ENCODE peak calls at places on chromosomes 1 and 21, in four cellular contexts. R is transverse colon, A is stomach, Q is GM12891. Z is an unnamed sample.

GRCh38 chr1:111690306-111690617 is 48.9 kb downstream of the INKA2 start:
- DNase-seq in A (peak; percentile 37), Q (no peak), R (peak; percentile 24), Z (no peak)

GRCh38 chr1:13605159-13605558 is 21.5 kb downstream of the PDPN start:
- DNase-seq in Q (no peak), R (no peak), A (no peak), Z (no peak)

GRCh38 chr1:56331207-56331891 is 248.0 kb downstream of the PLPP3 start:
- DNase-seq in Q (no peak), A (no peak), R (no peak), Z (no peak)

GRCh38 chr21:31173881-31174555 is 135.7 kb upstream of the KRTAP19-8 start:
- DNase-seq in R (no peak), Q (no peak), A (peak; percentile 38), Z (no peak)

GRCh38 chr1:116476321-116476720 is 94.5 kb downstream of the CD58 start:
- DNase-seq in R (peak; percentile 57), Q (no peak), A (no peak), Z (no peak)

GRCh38 chr1:96550014-96550413 is 171.6 kb upstream of the PTBP2 start:
- DNase-seq in R (no peak), Q (no peak), A (no peak), Z (no peak)

GRCh38 chr1:54487571-54488050 is 60.4 kb upstream of the ACOT11 start:
- DNase-seq in R (no peak), Q (no peak), A (no peak), Z (no peak)

GRCh38 chr1:51784997-51785421 is 93.5 kb downstream of the NRDC start:
- DNase-seq in Q (no peak), A (no peak), R (no peak), Z (no peak)

GRCh38 chr1:201870397-201870796 is 18.3 kb upstream of the SHISA4 start:
- DNase-seq in R (no peak), Q (no peak), A (no peak), Z (no peak)

GRCh38 chr1:183699643-183700160 is 46.6 kb upstream of the APOBEC4 start:
- DNase-seq in Q (no peak), R (no peak), A (no peak), Z (no peak)

GRCh38 chr1:49351744-49352143 is 575.1 kb upstream of the BEND5 start:
- DNase-seq in Q (no peak), R (no peak), A (no peak), Z (no peak)

GRCh38 chr1:148308832-148309458 is 156.9 kb upstream of the NBPF11 start:
- DNase-seq in Q (no peak), R (no peak), A (no peak), Z (no peak)

GRCh38 chr21:46207006-46207919 is 21.3 kb downstream of the LSS start:
- DNase-seq in A (no peak), Q (no peak), R (no peak), Z (no peak)

GRCh38 chr1:212255705-212256307 is 29.4 kb upstream of the PPP2R5A start:
- DNase-seq in R (no peak), Q (no peak), A (no peak), Z (no peak)

GRCh38 chr1:50973875-50974617 is 4.0 kb downstream of the CDKN2C start:
- DNase-seq in A (no peak), R (no peak), Q (no peak), Z (no peak)

GRCh38 chr1:202624088-202624780 is 86.0 kb downstream of the SYT2 start:
- DNase-seq in Q (no peak), A (no peak), R (no peak), Z (no peak)

GRCh38 chr1:169363046-169363756 is 4.4 kb downstream of the NME7 start:
- DNase-seq in Q (no peak), R (no peak), A (no peak), Z (no peak)

GRCh38 chr1:23376890-23377811 is 7.5 kb upstream of the ZNF436 start:
- DNase-seq in A (no peak), R (peak; percentile 48), Q (no peak), Z (no peak)

GRCh38 chr1:39652105-39652504 is 12.7 kb upstream of the HEYL start:
- DNase-seq in R (no peak), Q (no peak), A (no peak), Z (no peak)

GRCh38 chr1:25433389-25434186 is 2.9 kb downstream of the MACO1 start:
- DNase-seq in R (no peak), A (no peak), Q (no peak), Z (no peak)

GRCh38 chr1:164930833-164931232 is 371.8 kb downstream of the PBX1 start:
- DNase-seq in R (no peak), Q (no peak), A (no peak), Z (no peak)

GRCh38 chr1:154270833-154271232 is 1.6 kb upstream of the HAX1 start:
- DNase-seq in Q (no peak), R (no peak), A (no peak), Z (no peak)

GRCh38 chr1:37851782-37852210 is 7.6 kb downstream of the MTF1 start:
- DNase-seq in R (no peak), Q (no peak), A (no peak), Z (no peak)

GRCh38 chr1:160131803-160132565 is 16.4 kb downstream of the ATP1A2 start:
- DNase-seq in Q (no peak), R (no peak), A (peak; percentile 79), Z (no peak)

GRCh38 chr1:150557065-150557600 is 7.9 kb downstream of the ADAMTSL4 start:
- DNase-seq in A (no peak), Q (no peak), R (peak; percentile 13), Z (peak; percentile 9)

GRCh38 chr1:150553392-150554085 is 4.3 kb downstream of the ADAMTSL4 start:
- DNase-seq in Q (no peak), A (no peak), R (no peak), Z (no peak)

GRCh38 chr1:150555971-150556865 is 7.0 kb downstream of the ADAMTSL4 start:
- DNase-seq in Q (no peak), A (no peak), R (peak; percentile 9), Z (no peak)

GRCh38 chr1:150554086-150554452 is 4.9 kb downstream of the ADAMTSL4 start:
- DNase-seq in A (no peak), Q (no peak), R (no peak), Z (no peak)

GRCh38 chr1:150555198-150555970 is 6.2 kb downstream of the ADAMTSL4 start:
- DNase-seq in A (no peak), Q (no peak), R (no peak), Z (no peak)
- TF ChIP-seq POLR2AphosphoS5 in A (no peak), Q (no peak), R (no peak), Z (no peak)

DNA sequence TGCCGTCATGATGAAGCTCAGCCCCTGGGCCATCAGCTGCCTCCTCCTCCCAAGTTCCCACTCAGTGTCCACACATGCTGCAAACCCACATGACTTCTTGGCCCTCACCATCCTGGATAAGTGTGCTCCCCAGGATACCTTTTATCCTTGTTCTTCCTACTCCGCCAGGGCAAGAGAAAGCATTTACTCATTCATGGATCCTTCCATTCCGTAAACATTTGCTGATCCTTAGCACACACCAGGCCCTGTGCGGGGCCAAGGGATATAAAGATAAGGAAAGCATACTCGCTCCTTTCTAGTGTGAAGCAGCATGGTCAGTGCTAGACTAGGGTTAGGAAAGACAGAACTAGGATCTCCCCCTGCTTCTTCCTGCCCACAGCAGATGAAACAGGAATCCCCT is 122.1 kb upstream of the HMGB4 start:
- DNase-seq in R (no peak), Q (no peak), A (no peak), Z (no peak)
- TF ChIP-seq POLR2AphosphoS5 in R (no peak), Q (no peak), A (no peak), Z (no peak)

GRCh38 chr1:4711191-4711915 is 56.9 kb downstream of the AJAP1 start:
- DNase-seq in R (no peak), Q (no peak), A (no peak), Z (no peak)

GRCh38 chr1:4713669-4714068 is 59.3 kb downstream of the AJAP1 start:
- DNase-seq in Q (no peak), R (no peak), A (no peak), Z (no peak)

GRCh38 chr1:4711944-4712343 is 57.5 kb downstream of the AJAP1 start:
- DNase-seq in Q (no peak), A (no peak), R (no peak), Z (no peak)

GRCh38 chr1:4710592-4711190 is 56.3 kb downstream of the AJAP1 start:
- DNase-seq in Q (no peak), R (no peak), A (no peak), Z (no peak)

GRCh38 chr1:4708853-4709507 is 54.6 kb downstream of the AJAP1 start:
- DNase-seq in R (no peak), Q (no peak), A (no peak), Z (no peak)
- TF ChIP-seq POLR2AphosphoS5 in R (no peak), Q (no peak), A (no peak), Z (no peak)

DNA sequence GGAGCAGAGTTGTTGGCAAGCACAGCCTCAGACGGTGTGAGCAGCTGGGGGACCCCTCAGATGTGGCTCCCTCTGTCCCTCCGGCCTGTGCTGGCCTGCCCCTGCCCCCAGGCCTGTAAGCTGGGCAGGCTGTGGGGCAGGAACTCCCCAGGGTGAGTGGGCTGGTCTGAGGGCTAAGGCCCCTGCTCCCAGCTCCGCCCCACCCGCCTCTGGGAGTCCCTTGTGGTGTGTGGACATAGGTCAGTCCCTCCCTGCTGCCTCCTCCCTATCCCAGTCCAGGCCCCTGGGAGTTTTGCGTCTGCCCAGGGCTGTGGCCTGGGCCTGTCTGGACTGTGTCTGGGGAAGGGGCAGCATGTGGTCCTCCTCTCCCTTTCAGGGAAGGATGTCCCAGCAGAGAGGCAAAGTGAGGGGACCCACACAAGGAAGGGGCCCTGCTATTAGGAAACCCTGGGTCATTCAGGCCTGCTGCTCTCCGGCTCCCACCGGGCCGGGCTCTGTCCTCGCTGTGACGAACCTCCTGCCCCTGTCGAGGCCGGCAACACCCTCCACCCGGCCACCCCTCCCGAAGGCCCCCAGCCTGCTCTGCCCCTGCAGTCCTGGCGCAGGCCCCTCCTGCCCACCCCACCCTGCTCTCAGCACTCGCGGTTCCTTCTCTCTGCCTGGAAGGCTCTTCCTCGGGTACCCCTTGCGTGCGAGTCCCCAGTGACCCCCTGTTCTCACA is 3.5 kb upstream of the VWA1 start:
- DNase-seq in R (peak; percentile 74), A (peak; percentile 72), Q (no peak), Z (no peak)
- TF ChIP-seq POLR2AphosphoS5 in R (peak; percentile 37), A (no peak), Q (no peak), Z (no peak)

DNA sequence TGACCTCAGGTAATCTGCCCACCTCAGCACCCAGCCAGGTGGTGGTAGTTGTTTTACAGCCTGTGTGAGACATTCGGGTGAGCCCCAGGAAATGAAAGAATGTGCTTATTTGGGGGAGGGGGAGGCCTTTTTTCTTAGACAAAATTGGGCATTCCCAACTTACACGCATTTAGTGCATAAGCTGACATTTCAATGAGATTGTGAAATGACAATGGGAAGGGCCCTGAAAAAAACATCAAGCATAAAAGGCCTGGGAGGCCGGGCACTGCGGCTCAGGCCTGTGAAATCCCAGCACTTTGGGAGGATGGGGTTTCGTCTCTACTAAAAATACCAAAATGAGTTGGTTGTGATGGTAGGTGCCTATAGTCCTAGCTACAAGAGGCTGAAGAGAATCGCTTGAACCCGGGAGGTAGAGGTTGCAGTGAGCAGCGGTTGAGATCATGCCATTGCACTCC is 5.0 kb downstream of the GAS5 start:
- DNase-seq in Q (no peak), A (no peak), R (no peak), Z (no peak)
- TF ChIP-seq POLR2AphosphoS5 in Q (no peak), A (no peak), R (no peak), Z (no peak)

Z was measured in GM12892.